ENCODE peak calls at places on chromosome 6, in seven cellular contexts. One of them, this sample, is unnamed.

GRCh38 chr6:82646231-82646615 is 282.6 kb downstream of the TPBG start:
- DNase-seq in cardiac fibroblast: no peak
- DNase-seq in effector memory CD8-positive, alpha-beta T cell: no peak
- DNase-seq in fibroblast of gingiva: no peak
- DNase-seq in astrocyte of the cerebellum: no peak
- DNase-seq in stimulated activated CD4-positive, alpha-beta T cell treated with anti-CD3 and anti-CD28 coated beads, Interleukin-1b, Interleukin-23, amount 100 ng/mL, for 24 hours: no peak
- DNase-seq in dorsolateral prefrontal cortex: no peak
- DNase-seq in this sample: no peak

GRCh38 chr6:35317483-35318199 is 20.0 kb downstream of the DEF6 start:
- DNase-seq in fibroblast of gingiva: no peak
- DNase-seq in cardiac fibroblast: no peak
- DNase-seq in stimulated activated CD4-positive, alpha-beta T cell treated with anti-CD3 and anti-CD28 coated beads, Interleukin-1b, Interleukin-23, amount 100 ng/mL, for 24 hours: no peak
- DNase-seq in effector memory CD8-positive, alpha-beta T cell: no peak
- DNase-seq in astrocyte of the cerebellum: no peak
- DNase-seq in dorsolateral prefrontal cortex: no peak
- DNase-seq in this sample: no peak

GRCh38 chr6:109455502-109456282 is at the start of gene MICAL1:
- DNase-seq in cardiac fibroblast: peak; percentile 58
- DNase-seq in effector memory CD8-positive, alpha-beta T cell: peak; percentile 73
- DNase-seq in fibroblast of gingiva: peak; percentile 77
- DNase-seq in astrocyte of the cerebellum: no peak
- DNase-seq in stimulated activated CD4-positive, alpha-beta T cell treated with anti-CD3 and anti-CD28 coated beads, Interleukin-1b, Interleukin-23, amount 100 ng/mL, for 24 hours: peak; percentile 25
- DNase-seq in dorsolateral prefrontal cortex: peak; percentile 75
- DNase-seq in this sample: no peak

GRCh38 chr6:152089992-152090391 is 282.5 kb downstream of the ESR1 start:
- DNase-seq in cardiac fibroblast: peak; percentile 76
- DNase-seq in effector memory CD8-positive, alpha-beta T cell: no peak
- DNase-seq in stimulated activated CD4-positive, alpha-beta T cell treated with anti-CD3 and anti-CD28 coated beads, Interleukin-1b, Interleukin-23, amount 100 ng/mL, for 24 hours: no peak
- DNase-seq in dorsolateral prefrontal cortex: no peak
- DNase-seq in fibroblast of gingiva: peak; percentile 64
- DNase-seq in astrocyte of the cerebellum: no peak
- DNase-seq in this sample: no peak

GRCh38 chr6:109821494-109821893 is 130.4 kb downstream of the FIG4 start:
- DNase-seq in cardiac fibroblast: no peak
- DNase-seq in stimulated activated CD4-positive, alpha-beta T cell treated with anti-CD3 and anti-CD28 coated beads, Interleukin-1b, Interleukin-23, amount 100 ng/mL, for 24 hours: no peak
- DNase-seq in astrocyte of the cerebellum: no peak
- DNase-seq in dorsolateral prefrontal cortex: no peak
- DNase-seq in fibroblast of gingiva: no peak
- DNase-seq in effector memory CD8-positive, alpha-beta T cell: no peak
- DNase-seq in this sample: no peak

GRCh38 chr6:137412562-137412961 is 81.6 kb downstream of the OLIG3 start:
- DNase-seq in fibroblast of gingiva: no peak
- DNase-seq in effector memory CD8-positive, alpha-beta T cell: no peak
- DNase-seq in cardiac fibroblast: no peak
- DNase-seq in astrocyte of the cerebellum: no peak
- DNase-seq in dorsolateral prefrontal cortex: no peak
- DNase-seq in stimulated activated CD4-positive, alpha-beta T cell treated with anti-CD3 and anti-CD28 coated beads, Interleukin-1b, Interleukin-23, amount 100 ng/mL, for 24 hours: no peak
- DNase-seq in this sample: no peak

GRCh38 chr6:138493413-138493812 is 5.9 kb downstream of the NHSL1 start:
- DNase-seq in effector memory CD8-positive, alpha-beta T cell: no peak
- DNase-seq in dorsolateral prefrontal cortex: no peak
- DNase-seq in cardiac fibroblast: peak; percentile 61
- DNase-seq in fibroblast of gingiva: peak; percentile 71
- DNase-seq in astrocyte of the cerebellum: peak; percentile 93
- DNase-seq in stimulated activated CD4-positive, alpha-beta T cell treated with anti-CD3 and anti-CD28 coated beads, Interleukin-1b, Interleukin-23, amount 100 ng/mL, for 24 hours: no peak
- DNase-seq in this sample: peak; percentile 24

GRCh38 chr6:159836294-159837140 is 36.4 kb downstream of the PNLDC1 start:
- DNase-seq in astrocyte of the cerebellum: no peak
- DNase-seq in stimulated activated CD4-positive, alpha-beta T cell treated with anti-CD3 and anti-CD28 coated beads, Interleukin-1b, Interleukin-23, amount 100 ng/mL, for 24 hours: no peak
- DNase-seq in dorsolateral prefrontal cortex: no peak
- DNase-seq in effector memory CD8-positive, alpha-beta T cell: no peak
- DNase-seq in fibroblast of gingiva: no peak
- DNase-seq in cardiac fibroblast: peak; percentile 60
- DNase-seq in this sample: no peak

GRCh38 chr6:6333498-6333897 is 13.0 kb upstream of the F13A1 start:
- DNase-seq in fibroblast of gingiva: no peak
- DNase-seq in stimulated activated CD4-positive, alpha-beta T cell treated with anti-CD3 and anti-CD28 coated beads, Interleukin-1b, Interleukin-23, amount 100 ng/mL, for 24 hours: no peak
- DNase-seq in effector memory CD8-positive, alpha-beta T cell: no peak
- DNase-seq in cardiac fibroblast: no peak
- DNase-seq in dorsolateral prefrontal cortex: no peak
- DNase-seq in astrocyte of the cerebellum: no peak
- DNase-seq in this sample: no peak

GRCh38 chr6:70724524-70724923 is 56.8 kb downstream of the SMAP1 start:
- DNase-seq in stimulated activated CD4-positive, alpha-beta T cell treated with anti-CD3 and anti-CD28 coated beads, Interleukin-1b, Interleukin-23, amount 100 ng/mL, for 24 hours: no peak
- DNase-seq in dorsolateral prefrontal cortex: no peak
- DNase-seq in cardiac fibroblast: no peak
- DNase-seq in astrocyte of the cerebellum: no peak
- DNase-seq in fibroblast of gingiva: no peak
- DNase-seq in effector memory CD8-positive, alpha-beta T cell: no peak
- DNase-seq in this sample: no peak

GRCh38 chr6:121430514-121431460 is 4.7 kb upstream of the GJA1 start:
- DNase-seq in stimulated activated CD4-positive, alpha-beta T cell treated with anti-CD3 and anti-CD28 coated beads, Interleukin-1b, Interleukin-23, amount 100 ng/mL, for 24 hours: no peak
- DNase-seq in astrocyte of the cerebellum: no peak
- DNase-seq in fibroblast of gingiva: peak; percentile 28
- DNase-seq in dorsolateral prefrontal cortex: no peak
- DNase-seq in effector memory CD8-positive, alpha-beta T cell: no peak
- DNase-seq in cardiac fibroblast: peak; percentile 79
- DNase-seq in this sample: no peak

GRCh38 chr6:4395386-4395785 is 260.0 kb upstream of the ECI2 start:
- DNase-seq in stimulated activated CD4-positive, alpha-beta T cell treated with anti-CD3 and anti-CD28 coated beads, Interleukin-1b, Interleukin-23, amount 100 ng/mL, for 24 hours: no peak
- DNase-seq in astrocyte of the cerebellum: no peak
- DNase-seq in dorsolateral prefrontal cortex: no peak
- DNase-seq in fibroblast of gingiva: no peak
- DNase-seq in effector memory CD8-positive, alpha-beta T cell: no peak
- DNase-seq in cardiac fibroblast: no peak
- DNase-seq in this sample: no peak

GRCh38 chr6:75317503-75318206 is 33.1 kb upstream of the TMEM30A start:
- DNase-seq in dorsolateral prefrontal cortex: no peak
- DNase-seq in effector memory CD8-positive, alpha-beta T cell: no peak
- DNase-seq in cardiac fibroblast: peak; percentile 60
- DNase-seq in stimulated activated CD4-positive, alpha-beta T cell treated with anti-CD3 and anti-CD28 coated beads, Interleukin-1b, Interleukin-23, amount 100 ng/mL, for 24 hours: no peak
- DNase-seq in astrocyte of the cerebellum: peak; percentile 79
- DNase-seq in fibroblast of gingiva: peak; percentile 48
- DNase-seq in this sample: peak; percentile 25

GRCh38 chr6:105646391-105646867 is 243.5 kb upstream of the PREP start:
- DNase-seq in astrocyte of the cerebellum: no peak
- DNase-seq in effector memory CD8-positive, alpha-beta T cell: peak; percentile 47
- DNase-seq in dorsolateral prefrontal cortex: no peak
- DNase-seq in cardiac fibroblast: peak; percentile 41
- DNase-seq in stimulated activated CD4-positive, alpha-beta T cell treated with anti-CD3 and anti-CD28 coated beads, Interleukin-1b, Interleukin-23, amount 100 ng/mL, for 24 hours: no peak
- DNase-seq in fibroblast of gingiva: no peak
- DNase-seq in this sample: no peak

GRCh38 chr6:84460491-84460890 is 233.0 kb upstream of the CEP162 start:
- DNase-seq in dorsolateral prefrontal cortex: no peak
- DNase-seq in cardiac fibroblast: peak; percentile 71
- DNase-seq in effector memory CD8-positive, alpha-beta T cell: no peak
- DNase-seq in fibroblast of gingiva: no peak
- DNase-seq in astrocyte of the cerebellum: no peak
- DNase-seq in stimulated activated CD4-positive, alpha-beta T cell treated with anti-CD3 and anti-CD28 coated beads, Interleukin-1b, Interleukin-23, amount 100 ng/mL, for 24 hours: no peak
- DNase-seq in this sample: no peak

GRCh38 chr6:138486249-138487121 is 12.8 kb downstream of the NHSL1 start:
- DNase-seq in effector memory CD8-positive, alpha-beta T cell: no peak
- DNase-seq in cardiac fibroblast: peak; percentile 5
- DNase-seq in fibroblast of gingiva: no peak
- DNase-seq in dorsolateral prefrontal cortex: no peak
- DNase-seq in astrocyte of the cerebellum: no peak
- DNase-seq in stimulated activated CD4-positive, alpha-beta T cell treated with anti-CD3 and anti-CD28 coated beads, Interleukin-1b, Interleukin-23, amount 100 ng/mL, for 24 hours: no peak
- DNase-seq in this sample: no peak

GRCh38 chr6:152022303-152022702 is 214.8 kb downstream of the ESR1 start:
- DNase-seq in astrocyte of the cerebellum: no peak
- DNase-seq in dorsolateral prefrontal cortex: no peak
- DNase-seq in effector memory CD8-positive, alpha-beta T cell: no peak
- DNase-seq in fibroblast of gingiva: no peak
- DNase-seq in stimulated activated CD4-positive, alpha-beta T cell treated with anti-CD3 and anti-CD28 coated beads, Interleukin-1b, Interleukin-23, amount 100 ng/mL, for 24 hours: no peak
- DNase-seq in cardiac fibroblast: no peak
- DNase-seq in this sample: no peak

GRCh38 chr6:142679907-142680306 is 265.1 kb downstream of the HIVEP2 start:
- DNase-seq in fibroblast of gingiva: no peak
- DNase-seq in stimulated activated CD4-positive, alpha-beta T cell treated with anti-CD3 and anti-CD28 coated beads, Interleukin-1b, Interleukin-23, amount 100 ng/mL, for 24 hours: no peak
- DNase-seq in dorsolateral prefrontal cortex: no peak
- DNase-seq in astrocyte of the cerebellum: no peak
- DNase-seq in effector memory CD8-positive, alpha-beta T cell: no peak
- DNase-seq in cardiac fibroblast: no peak
- DNase-seq in this sample: no peak

GRCh38 chr6:157850030-157850429 is 27.0 kb downstream of the SNX9 start:
- DNase-seq in fibroblast of gingiva: no peak
- DNase-seq in effector memory CD8-positive, alpha-beta T cell: no peak
- DNase-seq in cardiac fibroblast: no peak
- DNase-seq in astrocyte of the cerebellum: no peak
- DNase-seq in dorsolateral prefrontal cortex: no peak
- DNase-seq in stimulated activated CD4-positive, alpha-beta T cell treated with anti-CD3 and anti-CD28 coated beads, Interleukin-1b, Interleukin-23, amount 100 ng/mL, for 24 hours: no peak
- DNase-seq in this sample: no peak

GRCh38 chr6:34992353-34992752 is 103.3 kb downstream of the ANKS1A start:
- DNase-seq in cardiac fibroblast: no peak
- DNase-seq in dorsolateral prefrontal cortex: no peak
- DNase-seq in effector memory CD8-positive, alpha-beta T cell: no peak
- DNase-seq in astrocyte of the cerebellum: no peak
- DNase-seq in stimulated activated CD4-positive, alpha-beta T cell treated with anti-CD3 and anti-CD28 coated beads, Interleukin-1b, Interleukin-23, amount 100 ng/mL, for 24 hours: no peak
- DNase-seq in fibroblast of gingiva: no peak
- DNase-seq in this sample: no peak

GRCh38 chr6:32432050-32432450 is 7.6 kb upstream of the HLA-DRA start:
- DNase-seq in astrocyte of the cerebellum: peak; percentile 8
- DNase-seq in cardiac fibroblast: peak; percentile 63
- DNase-seq in stimulated activated CD4-positive, alpha-beta T cell treated with anti-CD3 and anti-CD28 coated beads, Interleukin-1b, Interleukin-23, amount 100 ng/mL, for 24 hours: no peak
- DNase-seq in effector memory CD8-positive, alpha-beta T cell: no peak
- DNase-seq in fibroblast of gingiva: no peak
- DNase-seq in dorsolateral prefrontal cortex: no peak
- DNase-seq in this sample: no peak

GRCh38 chr6:67544851-67545452 is 1090.1 kb upstream of the ADGRB3 start:
- DNase-seq in dorsolateral prefrontal cortex: no peak
- DNase-seq in astrocyte of the cerebellum: no peak
- DNase-seq in stimulated activated CD4-positive, alpha-beta T cell treated with anti-CD3 and anti-CD28 coated beads, Interleukin-1b, Interleukin-23, amount 100 ng/mL, for 24 hours: no peak
- DNase-seq in fibroblast of gingiva: no peak
- DNase-seq in cardiac fibroblast: peak; percentile 17
- DNase-seq in effector memory CD8-positive, alpha-beta T cell: no peak
- DNase-seq in this sample: no peak

GRCh38 chr6:159071843-159072769 is 27.3 kb upstream of the TAGAP start:
- DNase-seq in cardiac fibroblast: no peak
- DNase-seq in effector memory CD8-positive, alpha-beta T cell: no peak
- DNase-seq in stimulated activated CD4-positive, alpha-beta T cell treated with anti-CD3 and anti-CD28 coated beads, Interleukin-1b, Interleukin-23, amount 100 ng/mL, for 24 hours: no peak
- DNase-seq in fibroblast of gingiva: no peak
- DNase-seq in astrocyte of the cerebellum: no peak
- DNase-seq in dorsolateral prefrontal cortex: no peak
- DNase-seq in this sample: no peak

GRCh38 chr6:113363866-113364265 is 493.3 kb upstream of the MARCKS start:
- DNase-seq in cardiac fibroblast: peak; percentile 57
- DNase-seq in astrocyte of the cerebellum: no peak
- DNase-seq in effector memory CD8-positive, alpha-beta T cell: no peak
- DNase-seq in dorsolateral prefrontal cortex: no peak
- DNase-seq in stimulated activated CD4-positive, alpha-beta T cell treated with anti-CD3 and anti-CD28 coated beads, Interleukin-1b, Interleukin-23, amount 100 ng/mL, for 24 hours: no peak
- DNase-seq in fibroblast of gingiva: peak; percentile 17
- DNase-seq in this sample: no peak